ENCODE peak calls at places on chromosomes 7 and 10, in eight cellular contexts. Z is K562, R is HepG2, M is GM12878, C is A549, H is Panc1, O is HCT116, K is HL-60. G is an unnamed sample.

GRCh38 chr7:21338728-21339164 is 89.1 kb upstream of the SP4 start:
- DNase-seq in Z (no peak), R (no peak), M (no peak), C (no peak), H (no peak), O (no peak), K (no peak), G (no peak)

GRCh38 chr7:80924090-80924489 is 5.2 kb upstream of the SEMA3C start:
- DNase-seq in Z (no peak), R (no peak), M (no peak), C (no peak), H (no peak), O (no peak), K (no peak), G (no peak)

GRCh38 chr7:18570890-18571478 is 75.4 kb downstream of the HDAC9 start:
- DNase-seq in Z (no peak), R (peak), M (no peak), C (peak), H (no peak), O (peak), K (no peak), G (peak)

GRCh38 chr7:148701414-148701813 is 2.7 kb downstream of the CUL1 start:
- DNase-seq in Z (peak), R (no peak), M (no peak), C (peak), H (no peak), O (no peak), K (peak), G (peak)

GRCh38 chr7:45921699-45922519 is 837 bp upstream of the IGFBP3 start:
- DNase-seq in Z (no peak), R (peak), M (no peak), C (peak), H (no peak), O (peak), K (no peak), G (peak)

GRCh38 chr7:107563072-107563760 is 504 bp downstream of the COG5 start:
- DNase-seq in Z (peak), R (peak), M (no peak), C (peak), H (no peak), O (peak), K (peak), G (peak)

GRCh38 chr10:114394531-114394930 is 9.8 kb downstream of the AFAP1L2 start:
- DNase-seq in Z (no peak), R (no peak), M (no peak), C (no peak), H (no peak), O (no peak), K (no peak), G (no peak)

GRCh38 chr10:45219416-45219815 is 96.0 kb downstream of the OR13A1 start:
- DNase-seq in Z (no peak), R (no peak), M (no peak), C (no peak), H (no peak), O (no peak), K (no peak), G (no peak)

GRCh38 chr10:122255509-122256301 is 15.4 kb upstream of the BTBD16 start:
- DNase-seq in Z (no peak), R (no peak), M (no peak), C (no peak), H (no peak), O (no peak), K (no peak), G (no peak)

GRCh38 chr7:418636-419280 is 100.9 kb downstream of the PDGFA start:
- DNase-seq in Z (no peak), R (no peak), M (no peak), C (no peak), H (no peak), O (no peak), K (no peak), G (no peak)

GRCh38 chr7:51352174-51353145 is 35.9 kb upstream of the COBL start:
- DNase-seq in Z (no peak), R (no peak), M (no peak), C (no peak), H (no peak), O (no peak), K (no peak), G (peak)

GRCh38 chr7:42832672-42833071 is 79.2 kb downstream of the C7orf25 start:
- DNase-seq in Z (no peak), R (no peak), M (no peak), C (no peak), H (no peak), O (no peak), K (no peak), G (no peak)

GRCh38 chr7:44277851-44278250 is 47.5 kb downstream of the CAMK2B start:
- DNase-seq in Z (no peak), R (no peak), M (no peak), C (no peak), H (no peak), O (no peak), K (no peak), G (no peak)

GRCh38 chr7:5827755-5828154 is 46.3 kb upstream of the RNF216 start:
- DNase-seq in Z (peak), R (peak), M (no peak), C (peak), H (no peak), O (peak), K (peak), G (peak)

GRCh38 chr10:58973235-58973595 is 203.2 kb upstream of the PHYHIPL start:
- DNase-seq in Z (no peak), R (no peak), M (no peak), C (no peak), H (no peak), O (no peak), K (no peak), G (no peak)

GRCh38 chr7:25075459-25075858 is 49.6 kb downstream of the CYCS start:
- DNase-seq in Z (peak), R (no peak), M (no peak), C (peak), H (no peak), O (no peak), K (no peak), G (no peak)

GRCh38 chr10:79443338-79444242 is 1.8 kb downstream of the ZCCHC24 start:
- DNase-seq in Z (no peak), R (no peak), M (no peak), C (no peak), H (no peak), O (no peak), K (no peak), G (no peak)

GRCh38 chr10:48439031-48439430 is 132.6 kb downstream of the MAPK8 start:
- DNase-seq in Z (no peak), R (no peak), M (no peak), C (no peak), H (no peak), O (no peak), K (no peak), G (no peak)

GRCh38 chr10:78727728-78728127 is 341.0 kb upstream of the ZMIZ1 start:
- DNase-seq in Z (no peak), R (no peak), M (no peak), C (no peak), H (no peak), O (no peak), K (no peak), G (no peak)

GRCh38 chr7:133300097-133300496 is 47.2 kb downstream of the EXOC4 start:
- DNase-seq in Z (no peak), R (no peak), M (no peak), C (no peak), H (no peak), O (no peak), K (no peak), G (no peak)

GRCh38 chr10:83432296-83433045 is 706.8 kb upstream of the GHITM start:
- DNase-seq in Z (no peak), R (no peak), M (no peak), C (no peak), H (no peak), O (no peak), K (no peak), G (no peak)

GRCh38 chr7:143395187-143396149 is 13.2 kb downstream of the EPHA1 start:
- DNase-seq in Z (peak), R (peak), M (no peak), C (no peak), H (no peak), O (no peak), K (no peak), G (peak)
- TF ChIP-seq CTCF in Z (peak), R (peak), M (peak), C (peak), H (no peak), O (no peak), K (peak), G (no peak)

DNA sequence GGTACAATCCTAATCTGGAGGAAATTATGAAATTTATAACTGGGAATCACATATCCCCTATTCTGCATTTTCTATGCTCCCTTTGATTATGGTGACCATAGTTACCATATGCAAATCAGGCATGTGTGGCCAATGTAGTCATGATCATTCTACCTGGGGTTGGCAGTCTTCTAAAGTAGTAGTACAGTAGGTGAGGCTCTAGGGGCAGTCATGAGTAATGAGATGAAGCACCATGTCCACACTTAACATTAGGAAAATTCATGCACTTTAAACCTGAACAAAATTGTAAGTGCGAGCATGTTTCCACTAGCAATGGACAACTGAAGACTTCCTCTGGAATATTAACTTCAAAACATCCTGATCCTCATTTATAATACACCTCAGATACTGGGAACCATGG is 545.9 kb downstream of the SUGCT start:
- DNase-seq in Z (peak), R (peak), M (no peak), C (peak), H (no peak), O (peak), K (peak), G (peak)
- TF ChIP-seq REST in Z (no peak), R (no peak), M (no peak), C (no peak), H (no peak), O (no peak), K (no peak), G (no peak)

GRCh38 chr10:28797904-28798371 is 120.6 kb downstream of the BAMBI start:
- DNase-seq in Z (no peak), R (no peak), M (no peak), C (peak), H (no peak), O (no peak), K (no peak), G (no peak)

GRCh38 chr10:28796606-28797512 is 119.5 kb downstream of the BAMBI start:
- DNase-seq in Z (peak), R (no peak), M (no peak), C (peak), H (no peak), O (no peak), K (no peak), G (no peak)

GRCh38 chr10:28800144-28800543 is 122.8 kb downstream of the BAMBI start:
- DNase-seq in Z (no peak), R (no peak), M (no peak), C (no peak), H (no peak), O (no peak), K (no peak), G (no peak)

GRCh38 chr10:28798964-28799363 is 121.6 kb downstream of the BAMBI start:
- DNase-seq in Z (no peak), R (no peak), M (no peak), C (no peak), H (no peak), O (no peak), K (no peak), G (no peak)

DNA sequence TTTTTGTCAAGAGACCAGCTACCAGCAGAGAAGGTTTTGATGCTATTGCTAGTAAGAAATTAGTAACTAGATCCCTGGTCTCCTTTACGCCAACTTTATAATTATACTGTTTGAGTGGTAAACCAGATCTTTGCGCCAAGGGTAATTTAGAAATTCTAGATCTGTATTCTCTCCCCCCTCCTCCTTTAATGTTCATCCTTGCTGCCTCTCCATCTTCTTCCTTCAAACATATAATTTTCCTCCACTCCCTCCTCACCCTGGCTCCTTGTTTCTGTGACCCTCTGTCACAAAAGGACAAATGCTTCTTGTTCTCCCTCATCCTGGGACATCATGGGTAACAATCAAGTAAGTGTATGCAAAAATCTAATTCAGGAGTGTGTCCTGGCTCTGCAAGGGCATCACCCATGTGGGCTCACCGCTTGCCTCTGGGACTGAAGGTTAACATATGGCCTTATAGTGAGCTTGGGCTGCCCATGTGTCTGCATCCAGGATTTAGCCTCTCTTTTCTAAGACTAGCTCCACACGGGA is 121.2 kb downstream of the BAMBI start:
- DNase-seq in Z (no peak), R (no peak), M (no peak), C (no peak), H (no peak), O (no peak), K (no peak), G (no peak)
- TF ChIP-seq CTCF in Z (no peak), R (no peak), M (no peak), C (no peak), H (no peak), O (no peak), K (no peak), G (no peak)

DNA sequence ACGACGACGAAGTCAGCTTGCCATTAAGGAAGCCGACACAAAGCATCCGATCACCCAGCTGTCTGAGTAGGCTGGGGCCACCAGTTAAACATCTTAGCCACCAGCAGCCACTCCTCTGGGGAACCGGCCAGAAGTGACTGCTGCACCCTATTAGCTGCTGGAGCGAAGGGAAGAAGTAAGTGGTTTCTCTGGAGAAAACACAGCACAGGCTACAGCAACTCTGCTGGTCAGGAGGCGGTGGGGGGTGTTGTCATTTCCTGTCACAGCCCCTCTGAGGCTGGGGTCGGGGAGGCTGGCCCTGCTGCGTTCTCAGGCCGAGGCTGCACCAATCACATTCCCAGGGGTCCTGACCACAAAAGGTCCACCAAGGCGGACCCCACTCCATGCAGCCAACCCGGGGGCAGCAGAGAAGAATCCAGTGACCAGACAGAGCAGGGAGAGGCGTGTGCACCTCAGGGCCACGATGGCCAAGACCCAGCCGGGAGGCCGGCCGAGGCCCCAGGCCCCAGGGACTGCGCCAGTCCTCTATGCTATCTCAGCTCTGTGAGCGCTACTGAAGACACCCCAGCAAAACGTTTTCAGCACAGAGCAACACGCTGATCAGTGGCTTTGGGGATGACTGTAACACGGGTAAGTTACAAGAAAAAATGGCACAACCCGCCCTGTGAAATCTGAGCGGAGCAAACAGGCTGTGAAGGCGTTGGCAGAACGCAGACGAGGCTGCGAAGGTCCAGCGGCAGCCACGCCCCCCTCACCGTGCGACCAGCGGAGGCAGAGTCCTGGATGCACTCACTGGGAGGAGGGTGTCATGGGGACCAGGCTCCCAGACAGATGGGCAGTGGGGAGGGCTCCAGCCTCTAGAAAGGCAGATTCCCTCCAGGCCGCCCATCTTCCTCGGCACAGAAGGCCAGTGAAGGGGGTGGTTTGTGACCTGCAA is 24.8 kb downstream of the STK32C start:
- DNase-seq in Z (no peak), R (no peak), M (no peak), C (no peak), H (no peak), O (no peak), K (no peak), G (no peak)
- TF ChIP-seq REST in Z (no peak), R (no peak), M (no peak), C (no peak), H (no peak), O (no peak), K (no peak), G (no peak)

GRCh38 chr7:92303761-92304160 is 58.0 kb downstream of the ANKIB1 start:
- DNase-seq in Z (no peak), R (no peak), M (no peak), C (no peak), H (no peak), O (no peak), K (no peak), G (no peak)
- TF ChIP-seq CTCF in Z (no peak), R (no peak), M (no peak), C (no peak), H (no peak), O (no peak), K (no peak), G (no peak)

DNA sequence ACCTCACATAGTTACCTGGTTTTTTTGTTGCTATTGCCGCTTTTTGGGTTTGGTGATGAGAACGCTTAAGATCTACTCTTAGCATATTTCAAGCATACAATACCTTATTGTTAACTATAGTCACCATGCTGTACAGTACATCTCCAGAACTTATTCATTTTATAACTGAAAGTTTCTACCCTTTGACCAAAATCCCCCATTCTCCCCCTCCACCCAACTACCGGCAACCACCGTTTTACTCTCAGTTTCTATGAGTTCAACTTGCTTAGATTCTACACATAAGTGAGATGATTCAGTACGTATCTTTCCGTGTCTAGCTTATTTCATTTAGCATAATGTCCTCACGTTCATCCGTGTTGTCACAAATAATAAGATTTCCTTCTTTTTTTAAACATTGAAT is 86.7 kb upstream of the IL6 start:
- DNase-seq in Z (no peak), R (no peak), M (peak), C (no peak), H (no peak), O (no peak), K (no peak), G (no peak)
- TF ChIP-seq REST in Z (no peak), R (no peak), M (no peak), C (no peak), H (no peak), O (no peak), K (no peak), G (no peak)

DNA sequence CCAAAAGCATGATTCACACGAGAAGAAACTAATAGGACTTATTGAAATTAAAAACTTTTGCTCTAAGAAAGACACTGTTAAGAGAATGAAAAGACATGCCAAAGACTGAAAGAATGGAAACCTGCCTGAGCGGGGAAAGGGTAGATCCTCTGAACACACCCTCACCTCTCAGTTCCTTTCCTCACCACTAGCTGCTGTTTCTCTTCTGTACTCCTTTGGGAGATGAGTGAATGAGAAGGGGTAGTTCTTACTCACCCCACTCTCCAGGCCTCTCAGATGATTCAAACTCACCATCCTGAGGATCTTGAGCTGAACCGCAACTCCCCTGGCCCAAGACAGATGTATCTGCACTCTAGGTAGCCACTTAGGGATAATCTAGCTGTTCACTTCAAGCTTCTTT is 41.9 kb downstream of the IQUB start:
- DNase-seq in Z (peak), R (no peak), M (no peak), C (peak), H (no peak), O (no peak), K (no peak), G (peak)
- TF ChIP-seq CTCF in Z (peak), R (no peak), M (peak), C (no peak), H (no peak), O (peak), K (no peak), G (no peak)

DNA sequence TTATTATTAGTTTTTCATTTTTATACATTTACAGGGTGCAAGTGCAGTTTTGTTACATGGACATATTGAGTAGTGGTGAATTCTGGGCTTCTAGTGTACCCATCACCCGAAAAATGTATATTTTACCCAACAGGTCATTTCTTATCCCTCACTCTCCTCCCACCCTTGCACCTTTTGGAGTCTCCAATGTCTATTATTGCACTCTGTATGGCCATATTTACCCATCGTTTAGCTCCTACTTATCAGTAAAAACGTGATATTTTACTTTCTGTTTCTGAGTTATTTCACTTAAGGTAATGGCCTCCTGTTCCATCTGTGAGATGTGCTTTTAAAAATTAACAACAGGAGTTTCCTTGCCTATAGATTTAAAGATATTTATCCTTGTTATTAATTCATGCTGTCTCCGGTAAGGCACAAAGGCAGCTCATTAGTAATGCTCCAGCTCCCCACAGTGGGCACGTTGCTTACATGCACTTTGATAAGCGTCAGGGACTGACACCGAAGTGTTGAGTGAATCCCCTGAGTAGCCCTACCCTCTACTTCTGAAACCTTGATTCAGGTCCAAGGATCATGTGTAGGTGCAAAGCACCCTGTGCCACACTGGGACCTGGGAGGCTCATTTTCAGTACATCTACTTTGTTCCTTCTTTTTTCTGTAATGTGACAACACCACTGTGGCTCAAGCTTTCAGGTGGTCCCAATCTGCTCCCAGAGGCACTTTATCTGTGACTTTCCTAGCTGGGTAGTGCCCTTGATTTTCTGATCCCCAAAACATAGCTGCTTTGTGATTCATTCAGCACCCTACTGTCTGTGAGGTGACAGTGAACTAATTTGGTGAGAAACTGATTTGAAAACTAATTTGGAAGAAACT is 27.3 kb downstream of the HYAL4 start:
- DNase-seq in Z (peak), R (peak), M (no peak), C (peak), H (peak), O (peak), K (peak), G (peak)
- TF ChIP-seq REST in Z (no peak), R (no peak), M (no peak), C (no peak), H (no peak), O (no peak), K (no peak), G (no peak)

GRCh38 chr10:17765602-17766001 is 13.6 kb downstream of the TMEM236 start:
- DNase-seq in Z (no peak), R (no peak), M (no peak), C (no peak), H (no peak), O (no peak), K (no peak), G (no peak)
- TF ChIP-seq CTCF in Z (no peak), R (no peak), M (no peak), C (no peak), H (no peak), O (no peak), K (no peak), G (no peak)

G was measured in GM23338.